ENCODE peak calls at places on chromosomes 3 and 15, in nine cellular contexts. B is NCI-H1092; V is Daoy; H is glomerular endothelial cell; I is mammary epithelial cell; K is stimulated activated CD8-positive, alpha-beta memory T cell treated with anti-CD3 and anti-CD28 coated beads, Interleukin-12 subunit alpha, Interleukin-12 subunit beta, amount 100 ng/mL, for 1 hour; Q is NCI-H1930; M is RWPE1; L is activated T-cell treated with anti-CD3 and anti-CD28 coated beads, Interleukin-2, amount 50 U/mL, for 1 hour. D is an unnamed sample.

GRCh38 chr3:94904275-94904674 is 841.4 kb downstream of the NSUN3 start:
- DNase-seq in B (no peak), V (no peak), H (no peak), I (no peak), K (no peak), Q (no peak), M (no peak), L (no peak), D (no peak)

GRCh38 chr3:87167634-87168456 is 59.3 kb upstream of the CHMP2B start:
- DNase-seq in B (peak), V (peak), H (peak), I (peak), K (peak), Q (peak), M (peak), L (no peak), D (no peak)

GRCh38 chr15:80275946-80276345 is 23.9 kb upstream of the CTXND1 start:
- DNase-seq in B (no peak), V (peak), H (no peak), I (peak), K (no peak), Q (no peak), M (peak), L (no peak), D (no peak)

GRCh38 chr15:67163180-67163579 is 91.3 kb downstream of the AAGAB start:
- DNase-seq in B (no peak), V (no peak), H (no peak), I (no peak), K (no peak), Q (no peak), M (no peak), L (no peak), D (no peak)

GRCh38 chr3:196778755-196779154 is 39.1 kb downstream of the PAK2 start:
- DNase-seq in B (no peak), V (peak), H (no peak), I (peak), K (no peak), Q (no peak), M (no peak), L (no peak), D (no peak)

GRCh38 chr3:27311400-27311799 is 57.8 kb downstream of the NEK10 start:
- DNase-seq in B (no peak), V (peak), H (no peak), I (peak), K (no peak), Q (no peak), M (peak), L (no peak), D (no peak)

GRCh38 chr3:108225221-108225620 is 3.0 kb upstream of the IFT57 start:
- DNase-seq in B (no peak), V (no peak), H (no peak), I (no peak), K (no peak), Q (no peak), M (no peak), L (no peak), D (no peak)

GRCh38 chr3:113625724-113626348 is 70.6 kb downstream of the USF3 start:
- DNase-seq in B (no peak), V (no peak), H (no peak), I (no peak), K (no peak), Q (no peak), M (no peak), L (no peak), D (no peak)

GRCh38 chr15:87935583-87935982 is 321.0 kb downstream of the NTRK3 start:
- DNase-seq in B (no peak), V (no peak), H (no peak), I (no peak), K (no peak), Q (no peak), M (no peak), L (no peak), D (no peak)

GRCh38 chr3:23807161-23808015 is 1.6 kb downstream of the UBE2E1 start:
- DNase-seq in B (no peak), V (peak), H (no peak), I (peak), K (no peak), Q (no peak), M (no peak), L (no peak), D (no peak)

GRCh38 chr15:48628832-48629231 is 16.7 kb downstream of the FBN1 start:
- DNase-seq in B (no peak), V (no peak), H (no peak), I (no peak), K (no peak), Q (no peak), M (no peak), L (no peak), D (no peak)

GRCh38 chr3:139288266-139288821 is 55.5 kb upstream of the MRPS22 start:
- DNase-seq in B (no peak), V (no peak), H (no peak), I (no peak), K (no peak), Q (no peak), M (no peak), L (no peak), D (no peak)

D was measured in CMK.